ENCODE peak calls at places on chromosomes 13 and 19, in four cellular contexts. H, T, R and O are unnamed samples.

GRCh38 chr19:801030-801860 is 4.0 kb downstream of the PTBP1 start:
- DNase-seq in H (no peak), T (no peak), R (peak), O (no peak)

GRCh38 chr13:95115525-95115924 is 185.7 kb downstream of the ABCC4 start:
- DNase-seq in H (no peak), T (no peak), R (no peak), O (no peak)

GRCh38 chr13:97079726-97080125 is 85.5 kb upstream of the OXGR1 start:
- DNase-seq in H (no peak), T (no peak), R (no peak), O (no peak)

GRCh38 chr13:66543780-66544179 is 686.4 kb downstream of the PCDH9 start:
- DNase-seq in H (peak), T (no peak), R (no peak), O (no peak)

GRCh38 chr19:44646049-44646416 is 2.3 kb downstream of the PVR start:
- DNase-seq in H (no peak), T (no peak), R (no peak), O (no peak)

GRCh38 chr19:10672529-10673150 is 18.5 kb downstream of the ILF3 start:
- DNase-seq in H (no peak), T (no peak), R (no peak), O (no peak)

GRCh38 chr19:17483605-17484002 is 13.3 kb downstream of the SLC27A1 start:
- DNase-seq in H (no peak), T (no peak), R (no peak), O (no peak)

GRCh38 chr19:6056801-6057650 is 53.3 kb downstream of the RFX2 start:
- DNase-seq in H (no peak), T (no peak), R (peak), O (peak)

GRCh38 chr13:26629260-26629659 is 71.8 kb downstream of the WASF3 start:
- DNase-seq in H (peak), T (no peak), R (no peak), O (no peak)

GRCh38 chr19:11405846-11406643 is 13.1 kb downstream of the RGL3 start:
- DNase-seq in H (no peak), T (no peak), R (no peak), O (no peak)

GRCh38 chr19:4373601-4374441 is 26.5 kb downstream of the SH3GL1 start:
- DNase-seq in H (no peak), T (no peak), R (no peak), O (peak)

GRCh38 chr13:52779028-52779612 is 39.5 kb upstream of the CNMD start:
- DNase-seq in H (no peak), T (no peak), R (no peak), O (no peak)

GRCh38 chr13:108948269-108948671 is 318.9 kb downstream of the MYO16 start:
- DNase-seq in H (no peak), T (no peak), R (no peak), O (no peak)

GRCh38 chr13:114004416-114005205 is 30.7 kb upstream of the C13orf46 start:
- DNase-seq in H (no peak), T (no peak), R (no peak), O (no peak)

GRCh38 chr19:55657004-55657747 is 2.3 kb downstream of the U2AF2 start:
- DNase-seq in H (no peak), T (no peak), R (no peak), O (no peak)

GRCh38 chr19:7857727-7858701 is 16.2 kb downstream of the PRR36 start:
- DNase-seq in H (peak), T (no peak), R (no peak), O (no peak)

GRCh38 chr19:7415857-7416371 is 67.2 kb downstream of the ARHGEF18 start:
- DNase-seq in H (no peak), T (no peak), R (no peak), O (no peak)